ENCODE peak calls at places on chromosome 3, in nine cellular contexts. S, E, M, R, W, H, I, G and B are unnamed samples.

GRCh38 chr3:74643636-74644035 is 29.2 kb upstream of the CNTN3 start:
- DNase-seq in S (no peak), E (no peak), M (no peak), R (no peak), W (peak), H (no peak), I (peak), G (no peak), B (peak)

GRCh38 chr3:133377396-133377795 is 22.5 kb upstream of the BFSP2 start:
- DNase-seq in S (no peak), E (peak), M (peak), R (peak), W (peak), H (no peak), I (peak), G (no peak), B (peak)

GRCh38 chr3:40661285-40661684 is 136.5 kb downstream of the ZNF621 start:
- DNase-seq in S (no peak), E (no peak), M (no peak), R (no peak), W (no peak), H (no peak), I (no peak), G (no peak), B (no peak)

GRCh38 chr3:105835606-105836005 is 33.2 kb downstream of the CBLB start:
- DNase-seq in S (no peak), E (no peak), M (no peak), R (no peak), W (no peak), H (no peak), I (peak), G (no peak), B (no peak)

GRCh38 chr3:29065211-29065785 is 215.6 kb upstream of the RBMS3 start:
- DNase-seq in S (peak), E (no peak), M (peak), R (peak), W (no peak), H (no peak), I (peak), G (no peak), B (peak)

GRCh38 chr3:35944915-35945710 is 305.8 kb downstream of the ARPP21 start:
- DNase-seq in S (no peak), E (no peak), M (peak), R (no peak), W (no peak), H (no peak), I (peak), G (no peak), B (no peak)

GRCh38 chr3:167691366-167691765 is 37.6 kb upstream of the WDR49 start:
- DNase-seq in S (no peak), E (peak), M (no peak), R (no peak), W (no peak), H (no peak), I (no peak), G (peak), B (no peak)

GRCh38 chr3:31918179-31919165 is 62.6 kb downstream of the OSBPL10 start:
- DNase-seq in S (no peak), E (no peak), M (no peak), R (no peak), W (no peak), H (no peak), I (no peak), G (no peak), B (no peak)